ENCODE peak calls at places on chromosomes 3 and 15, in seven cellular contexts. W is germinal center; A is T-helper 1 cell; J is central memory CD4-positive, alpha-beta T cell; O is stimulated activated CD4-positive, alpha-beta T cell treated with anti-CD3 and anti-CD28 coated beads, TNF-alpha, amount 100 ng/mL, for 4 hours; H is HT1080; U is nucleus accumbens. E is an unnamed sample.

GRCh38 chr3:124619887-124620599 is 110.2 kb upstream of the UMPS start:
- DNase-seq in W (no peak), H (no peak), J (no peak), O (no peak), A (no peak), U (no peak), E (no peak)

GRCh38 chr15:53987480-53987879 is 9.2 kb downstream of the UNC13C start:
- DNase-seq in O (no peak), W (no peak), U (no peak), J (no peak), H (no peak), A (no peak), E (no peak)

GRCh38 chr15:99703603-99704443 is 29.4 kb downstream of the LYSMD4 start:
- DNase-seq in W (peak), J (peak), U (no peak), H (peak), O (no peak), A (no peak), E (peak)

GRCh38 chr3:107199962-107200465 is 177.2 kb upstream of the CCDC54 start:
- DNase-seq in H (no peak), J (no peak), W (no peak), U (no peak), A (no peak), O (no peak), E (no peak)

GRCh38 chr3:96449803-96450202 is 364.6 kb upstream of the EPHA6 start:
- DNase-seq in O (no peak), J (no peak), H (no peak), U (no peak), W (no peak), A (no peak), E (no peak)

GRCh38 chr15:26620528-26620927 is 152.3 kb downstream of the GABRB3 start:
- DNase-seq in W (no peak), H (no peak), J (no peak), A (no peak), U (no peak), O (no peak), E (no peak)

GRCh38 chr15:90638241-90638691 is 78.9 kb upstream of the BLM start:
- DNase-seq in O (no peak), H (no peak), W (no peak), A (no peak), U (no peak), J (no peak), E (no peak)

GRCh38 chr15:90974216-90974615 is 19.5 kb downstream of the RCCD1 start:
- DNase-seq in J (no peak), O (no peak), H (no peak), U (no peak), W (no peak), A (no peak), E (no peak)

GRCh38 chr3:45644063-45644462 is 45.1 kb upstream of the SACM1L start:
- DNase-seq in O (no peak), J (no peak), A (no peak), H (peak), W (no peak), U (no peak), E (no peak)

GRCh38 chr3:33004205-33004604 is 52.8 kb downstream of the CCR4 start:
- DNase-seq in O (no peak), J (no peak), H (no peak), A (no peak), W (no peak), U (no peak), E (no peak)

GRCh38 chr15:57217716-57218598 is 158.3 kb upstream of the CGNL1 start:
- DNase-seq in U (no peak), W (no peak), J (no peak), A (no peak), H (peak), O (no peak), E (peak)

GRCh38 chr3:182738583-182739514 is 54.5 kb upstream of the ATP11B start:
- DNase-seq in O (no peak), U (no peak), A (no peak), J (no peak), W (no peak), H (no peak), E (no peak)

GRCh38 chr3:77329161-77329560 is 289.3 kb downstream of the ROBO2 start:
- DNase-seq in J (no peak), O (no peak), W (no peak), U (no peak), A (no peak), H (no peak), E (no peak)

GRCh38 chr15:51310064-51310463 is 28.3 kb downstream of the CYP19A1 start:
- DNase-seq in H (no peak), O (no peak), W (no peak), J (no peak), U (no peak), A (no peak), E (no peak)

GRCh38 chr3:70753572-70753971 is 441.1 kb upstream of the MDFIC2 start:
- DNase-seq in O (no peak), W (no peak), A (no peak), J (no peak), H (no peak), U (no peak), E (no peak)

GRCh38 chr3:137792633-137793271 is 28.6 kb downstream of the SOX14 start:
- DNase-seq in U (no peak), W (no peak), H (peak), A (no peak), J (peak), O (no peak), E (peak)

GRCh38 chr15:31504462-31504839 is 177.8 kb downstream of the KLF13 start:
- DNase-seq in O (no peak), H (no peak), J (no peak), U (no peak), W (no peak), A (no peak), E (no peak)

GRCh38 chr3:34872406-34872805 is 766.9 kb upstream of the ARPP21 start:
- DNase-seq in O (no peak), A (no peak), J (no peak), W (no peak), U (no peak), H (no peak), E (no peak)

GRCh38 chr3:128906031-128906803 is 26.8 kb downstream of the ACAD9 start:
- DNase-seq in U (no peak), A (no peak), J (no peak), W (no peak), O (no peak), H (no peak), E (no peak)

GRCh38 chr15:90603893-90604292 is 74.2 kb downstream of the CRTC3 start:
- DNase-seq in U (no peak), W (no peak), H (peak), A (no peak), O (no peak), J (peak), E (no peak)

GRCh38 chr15:64426845-64427465 is 33.4 kb upstream of the ZNF609 start:
- DNase-seq in U (no peak), W (no peak), J (no peak), H (peak), A (no peak), O (no peak), E (peak)

GRCh38 chr15:74210729-74211128 is 8.1 kb upstream of the STRA6 start:
- DNase-seq in O (no peak), J (no peak), W (no peak), H (no peak), A (no peak), U (no peak), E (no peak)